ENCODE peak calls at places on chromosomes 16 and 17, in six cellular contexts. Q is T-helper 1 cell; T is Calu3; Y is EL; G is stimulated activated naive CD8-positive, alpha-beta T cell treated with anti-CD3 and anti-CD28 coated beads, Interleukin-15, amount 100 ng/mL, for 72 hours; N is head of caudate nucleus. C is an unnamed sample.

GRCh38 chr17:58583486-58583885 is 69.0 kb upstream of the MTMR4 start:
- DNase-seq in G (no peak), Q (no peak), Y (no peak), T (no peak), N (no peak), C (no peak)

GRCh38 chr16:56262148-56262878 is 71.0 kb downstream of the GNAO1 start:
- DNase-seq in Q (no peak), N (peak), T (peak), Y (no peak), G (peak), C (peak)

GRCh38 chr16:4968879-4969278 is 10.7 kb downstream of the SEC14L5 start:
- DNase-seq in Y (no peak), G (no peak), N (no peak), T (no peak), Q (no peak), C (no peak)

GRCh38 chr16:76444823-76445222 is 167.6 kb downstream of the CNTNAP4 start:
- DNase-seq in Y (no peak), Q (no peak), T (no peak), G (no peak), N (no peak), C (no peak)

GRCh38 chr16:51524555-51525373 is 373.7 kb upstream of the SALL1 start:
- DNase-seq in G (no peak), N (peak), Q (no peak), Y (peak), T (peak), C (peak)

GRCh38 chr16:86919531-86920305 is 341.4 kb downstream of the FOXL1 start:
- DNase-seq in N (no peak), T (no peak), Y (no peak), Q (no peak), G (no peak), C (no peak)

GRCh38 chr17:80824549-80825470 is 166.8 kb upstream of the CHMP6 start:
- DNase-seq in T (no peak), G (no peak), N (no peak), Q (no peak), Y (no peak), C (no peak)

GRCh38 chr17:29867643-29868181 is 62.3 kb downstream of the SSH2 start:
- DNase-seq in N (no peak), G (no peak), Q (no peak), Y (no peak), T (no peak), C (no peak)

GRCh38 chr16:23384878-23385277 is 68.1 kb downstream of the COG7 start:
- DNase-seq in N (no peak), T (no peak), G (no peak), Q (no peak), Y (no peak), C (peak)

GRCh38 chr16:48105456-48105855 is 50.3 kb downstream of the ABCC12 start:
- DNase-seq in N (no peak), T (no peak), Y (no peak), Q (no peak), G (no peak), C (no peak)

GRCh38 chr17:71934520-71934919 is 186.3 kb upstream of the SOX9 start:
- DNase-seq in G (no peak), Y (no peak), N (no peak), T (peak), Q (no peak), C (no peak)

GRCh38 chr16:89880477-89881367 is 7.3 kb downstream of the TCF25 start:
- DNase-seq in G (no peak), Q (no peak), Y (no peak), N (no peak), T (no peak), C (no peak)

GRCh38 chr17:4019400-4019799 is 55.2 kb upstream of the ATP2A3 start:
- DNase-seq in N (no peak), G (no peak), Y (no peak), T (no peak), Q (no peak), C (no peak)

GRCh38 chr17:45177563-45177962 is 15.9 kb downstream of the HEXIM2 start:
- DNase-seq in N (no peak), T (no peak), Y (no peak), G (no peak), Q (no peak), C (no peak)

GRCh38 chr17:50560185-50560824 is at the start of gene CACNA1G:
- DNase-seq in N (peak), T (peak), Y (peak), G (peak), Q (peak), C (peak)

GRCh38 chr17:77735341-77736206 is 222.9 kb upstream of the TNRC6C start:
- DNase-seq in Y (no peak), T (no peak), Q (no peak), N (peak), G (no peak), C (peak)

GRCh38 chr16:84443166-84443802 is 61.2 kb downstream of the MEAK7 start:
- DNase-seq in N (no peak), Q (no peak), G (no peak), Y (no peak), T (no peak), C (no peak)

GRCh38 chr17:47267354-47267828 is 13.8 kb downstream of the ITGB3 start:
- DNase-seq in T (no peak), G (no peak), Q (no peak), N (no peak), Y (peak), C (peak)

GRCh38 chr16:27772093-27772820 is 222.3 kb downstream of the KATNIP start:
- DNase-seq in Y (no peak), G (no peak), T (no peak), N (no peak), Q (no peak), C (no peak)

GRCh38 chr16:48534601-48535340 is 75.2 kb downstream of the N4BP1 start:
- DNase-seq in Y (no peak), T (no peak), Q (no peak), N (no peak), G (no peak), C (no peak)

GRCh38 chr17:222172-222571 is 40.7 kb upstream of the DOC2B start:
- DNase-seq in Y (no peak), N (peak), T (no peak), Q (no peak), G (no peak), C (no peak)

C was measured in MCF 10A.